ENCODE peak calls at places on chromosomes 2 and 18, in seven cellular contexts. P is MM.1S, S is endothelial cell, J is brain microvascular endothelial cell, A is heart left ventricle, T is fibroblast of the aortic adventitia, L is fibroblast of pulmonary artery. R is an unnamed sample.

GRCh38 chr2:160952462-160952861 is 207.8 kb upstream of the TANK start:
- DNase-seq in P (no peak), S (no peak), J (no peak), A (peak; percentile 78), T (peak; percentile 77), L (peak; percentile 57), R (no peak)

GRCh38 chr2:55010149-55010591 is 40.1 kb downstream of the RTN4 start:
- DNase-seq in P (peak; percentile 84), S (no peak), J (peak; percentile 25), A (no peak), T (peak; percentile 64), L (peak; percentile 49), R (peak; percentile 44)

GRCh38 chr2:230913406-230913805 is 11.6 kb downstream of the GPR55 start:
- DNase-seq in P (peak; percentile 65), S (no peak), J (no peak), A (no peak), T (peak; percentile 8), L (peak; percentile 33), R (no peak)

GRCh38 chr18:66523219-66523991 is 80.5 kb downstream of the CDH19 start:
- DNase-seq in P (no peak), S (no peak), J (no peak), A (no peak), T (no peak), L (no peak), R (no peak)

GRCh38 chr2:147501973-147502372 is 342.9 kb upstream of the ACVR2A start:
- DNase-seq in P (no peak), S (no peak), J (no peak), A (no peak), T (no peak), L (no peak), R (no peak)

GRCh38 chr2:148978026-148978685 is 60.3 kb upstream of the LYPD6B start:
- DNase-seq in P (no peak), S (no peak), J (no peak), A (no peak), T (no peak), L (no peak), R (no peak)

GRCh38 chr18:25630682-25631081 is 278.7 kb upstream of the ZNF521 start:
- DNase-seq in P (no peak), S (no peak), J (no peak), A (no peak), T (peak; percentile 2), L (no peak), R (no peak)

GRCh38 chr18:75981102-75981501 is 513.9 kb downstream of the ZNF516 start:
- DNase-seq in P (no peak), S (no peak), J (no peak), A (no peak), T (no peak), L (no peak), R (no peak)

GRCh38 chr2:33068261-33068660 is 121.5 kb downstream of the LTBP1 start:
- DNase-seq in P (no peak), S (no peak), J (peak; percentile 80), A (no peak), T (peak; percentile 45), L (peak; percentile 36), R (no peak)

GRCh38 chr18:76545433-76546281 is 50.6 kb upstream of the ZNF516 start:
- DNase-seq in P (no peak), S (no peak), J (no peak), A (no peak), T (peak; percentile 5), L (no peak), R (no peak)

GRCh38 chr2:177598321-177598922 is 205.8 kb downstream of the AGPS start:
- DNase-seq in P (no peak), S (no peak), J (no peak), A (no peak), T (peak; percentile 70), L (peak; percentile 52), R (no peak)

GRCh38 chr2:176830362-176830761 is 382.2 kb upstream of the HNRNPA3 start:
- DNase-seq in P (no peak), S (peak; percentile 14), J (no peak), A (no peak), T (no peak), L (no peak), R (no peak)

GRCh38 chr2:207546822-207547221 is 17.1 kb downstream of the CREB1 start:
- DNase-seq in P (no peak), S (no peak), J (no peak), A (no peak), T (peak; percentile 60), L (peak; percentile 55), R (no peak)

GRCh38 chr2:100292022-100292580 is 30.2 kb downstream of the LONRF2 start:
- DNase-seq in P (no peak), S (no peak), J (peak; percentile 87), A (peak; percentile 40), T (peak; percentile 94), L (peak; percentile 95), R (no peak)

GRCh38 chr2:238097988-238098853 is 1.9 kb upstream of the ESPNL start:
- DNase-seq in P (peak; percentile 72), S (peak; percentile 73), J (no peak), A (peak; percentile 71), T (no peak), L (peak; percentile 19), R (peak; percentile 89)

GRCh38 chr2:35114765-35115164 is 1240.8 kb upstream of the CRIM1 start:
- DNase-seq in P (peak; percentile 60), S (peak; percentile 37), J (no peak), A (no peak), T (no peak), L (no peak), R (no peak)

GRCh38 chr2:156826342-156826933 is 390.3 kb downstream of the GPD2 start:
- DNase-seq in P (no peak), S (no peak), J (peak; percentile 5), A (no peak), T (peak; percentile 53), L (peak; percentile 90), R (no peak)

GRCh38 chr18:45957100-45957499 is 10.0 kb downstream of the EPG5 start:
- DNase-seq in P (no peak), S (no peak), J (peak; percentile 48), A (no peak), T (peak; percentile 79), L (peak; percentile 38), R (no peak)

GRCh38 chr2:221792971-221793670 is 221.0 kb upstream of the EPHA4 start:
- DNase-seq in P (no peak), S (peak; percentile 39), J (no peak), A (no peak), T (no peak), L (no peak), R (no peak)

GRCh38 chr2:71454221-71455010 is 1.1 kb downstream of the DYSF start:
- DNase-seq in P (no peak), S (no peak), J (no peak), A (peak; percentile 85), T (no peak), L (no peak), R (no peak)

GRCh38 chr2:190678444-190679162 is 29.7 kb downstream of the NAB1 start:
- DNase-seq in P (no peak), S (no peak), J (peak; percentile 81), A (no peak), T (no peak), L (peak; percentile 79), R (peak; percentile 35)

GRCh38 chr2:43018179-43019024 is 208.0 kb downstream of the ZFP36L2 start:
- DNase-seq in P (no peak), S (no peak), J (no peak), A (peak; percentile 87), T (peak; percentile 97), L (peak; percentile 97), R (no peak)

DNA sequence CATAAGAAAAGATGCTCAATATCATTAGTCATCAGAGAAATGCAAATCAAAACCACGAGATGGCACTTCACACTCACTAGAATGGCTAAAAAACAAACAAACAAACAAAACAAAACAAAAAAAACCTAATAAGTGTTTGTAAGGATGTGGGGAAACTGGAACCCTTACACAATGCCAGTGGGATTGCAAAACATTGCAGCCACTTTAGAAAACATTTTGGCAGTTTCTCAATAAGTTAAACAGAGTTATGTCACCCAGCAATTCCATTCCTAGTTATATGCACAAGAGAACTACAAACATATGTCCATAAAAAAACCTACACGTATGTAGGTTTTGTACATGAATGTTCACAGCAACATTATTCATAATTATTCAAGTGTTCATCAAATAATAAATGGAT is 42.1 kb downstream of the BAZ2B start:
- DNase-seq in P (no peak), S (no peak), J (no peak), A (no peak), T (peak; percentile 60), L (peak; percentile 87), R (no peak)
- TF ChIP-seq CTCF in P (no peak), S (no peak), J (no peak), A (no peak), T (no peak), L (no peak), R (no peak)

GRCh38 chr2:129754831-129755230 is 224.6 kb upstream of the RAB6C start:
- DNase-seq in P (no peak), S (no peak), J (no peak), A (no peak), T (no peak), L (no peak), R (no peak)
- TF ChIP-seq CTCF in P (no peak), S (no peak), J (no peak), A (no peak), T (no peak), L (no peak), R (no peak)

DNA sequence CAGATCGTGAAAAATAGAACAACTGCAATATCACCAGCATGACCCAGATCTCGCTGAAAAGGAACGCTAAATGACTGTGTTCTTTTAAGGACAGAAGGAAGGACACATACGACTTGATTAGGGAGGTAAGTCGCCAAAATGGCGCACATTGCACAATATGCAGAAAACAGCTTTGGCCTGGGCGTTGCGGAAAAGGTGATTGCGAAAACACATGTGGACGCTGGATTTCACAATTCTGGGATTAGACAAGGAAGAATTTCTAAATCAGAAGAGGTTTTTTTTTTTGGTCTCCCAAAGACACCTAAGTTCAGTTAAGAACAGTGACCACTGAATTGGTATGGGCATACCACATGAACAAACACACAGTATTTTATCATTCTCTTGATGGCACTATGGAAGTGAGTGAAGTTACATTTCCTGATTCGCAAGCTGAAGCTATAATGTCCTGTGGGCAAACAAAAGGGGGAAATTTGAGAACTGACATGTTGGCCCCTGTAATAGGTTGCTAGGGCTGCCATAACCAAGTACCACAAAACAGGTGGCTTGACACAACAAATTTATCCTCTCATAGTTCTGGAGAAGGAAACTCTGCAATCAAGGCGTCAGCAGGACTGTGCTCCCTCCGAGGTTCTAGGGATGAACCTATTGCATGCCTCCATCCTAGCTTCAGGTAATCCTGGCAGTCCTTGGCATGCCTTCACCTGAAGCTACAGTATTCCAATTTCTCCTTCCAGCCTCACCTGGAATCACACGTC is 25.8 kb upstream of the ERICH2 start:
- DNase-seq in P (no peak), S (no peak), J (no peak), A (no peak), T (no peak), L (peak; percentile 8), R (no peak)
- TF ChIP-seq CTCF in P (no peak), S (no peak), J (no peak), A (no peak), T (no peak), L (no peak), R (no peak)

DNA sequence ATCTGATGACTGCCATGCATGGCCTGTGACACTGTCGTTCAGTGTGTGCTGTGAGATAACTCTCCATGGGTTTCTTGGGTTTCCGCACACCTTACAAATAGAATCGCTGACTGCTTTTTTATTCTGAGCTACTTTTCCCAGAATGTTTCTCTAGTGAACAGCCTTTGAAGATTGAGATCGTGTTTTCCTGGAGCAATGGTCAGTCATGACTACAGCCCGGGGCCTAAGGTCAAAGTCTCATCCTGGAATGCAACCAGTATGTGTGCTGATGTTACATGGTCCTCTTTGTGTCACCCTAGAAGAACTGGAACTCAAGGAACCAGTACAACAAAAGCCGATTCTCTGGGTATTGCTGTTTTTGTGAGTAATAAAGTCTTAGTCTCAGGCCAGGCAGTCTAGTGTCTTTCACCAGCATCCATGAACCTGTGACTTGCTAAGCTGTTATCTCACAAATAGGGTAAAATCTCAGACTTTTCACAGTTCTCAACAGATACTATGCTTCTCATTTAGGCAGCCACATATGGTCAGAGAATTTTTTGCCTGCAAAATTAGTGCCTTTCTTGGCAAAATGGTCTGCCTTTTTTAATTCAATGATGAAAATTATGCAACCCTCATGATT is 124.9 kb upstream of the PIEZO2 start:
- DNase-seq in P (no peak), S (no peak), J (no peak), A (no peak), T (no peak), L (no peak), R (no peak)
- TF ChIP-seq CTCF in P (no peak), S (no peak), J (no peak), A (no peak), T (no peak), L (no peak), R (no peak)

R was measured in GM13977.